ENCODE peak calls at places on chromosomes 3 and 15, in ten cellular contexts. Q is spleen, A is stomach, I is cardiac fibroblast, O is left ventricle myocardium inferior, C is epithelial cell of esophagus, G is AG10803, W is ovary, K is heart left ventricle, L is fibroblast of mammary gland. T is an unnamed sample.

GRCh38 chr3:171565133-171565532 is 104.9 kb upstream of the TNIK start:
- DNase-seq in Q (no peak), A (no peak), I (no peak), O (no peak), C (no peak), G (no peak), W (no peak), K (no peak), L (no peak), T (no peak)

GRCh38 chr3:49826016-49826415 is 12.3 kb upstream of the UBA7 start:
- DNase-seq in Q (no peak), A (no peak), I (no peak), O (no peak), C (no peak), G (no peak), W (no peak), K (no peak), L (no peak), T (no peak)

GRCh38 chr15:34365073-34365825 is 1.7 kb downstream of the LPCAT4 start:
- DNase-seq in Q (no peak), A (no peak), I (peak), O (peak), C (no peak), G (no peak), W (no peak), K (peak), L (no peak), T (no peak)

GRCh38 chr15:98771444-98772059 is 123.2 kb downstream of the IGF1R start:
- DNase-seq in Q (no peak), A (no peak), I (peak), O (no peak), C (no peak), G (no peak), W (no peak), K (no peak), L (no peak), T (no peak)

GRCh38 chr3:187274977-187275338 is 16.6 kb downstream of the MASP1 start:
- DNase-seq in Q (no peak), A (no peak), I (no peak), O (no peak), C (peak), G (no peak), W (no peak), K (no peak), L (no peak), T (no peak)

GRCh38 chr3:18389108-18389733 is 35.9 kb downstream of the SATB1 start:
- DNase-seq in Q (no peak), A (no peak), I (peak), O (no peak), C (peak), G (peak), W (no peak), K (no peak), L (peak), T (peak)

GRCh38 chr15:62119224-62119925 is 45.7 kb downstream of the C2CD4B start:
- DNase-seq in Q (no peak), A (no peak), I (peak), O (no peak), C (peak), G (peak), W (no peak), K (no peak), L (peak), T (peak)

GRCh38 chr3:116339441-116340028 is 105.8 kb downstream of the LSAMP start:
- DNase-seq in Q (no peak), A (no peak), I (peak), O (peak), C (no peak), G (peak), W (no peak), K (no peak), L (peak), T (peak)

GRCh38 chr15:65339926-65340325 is 35.4 kb downstream of the RNU5B-1 start:
- DNase-seq in Q (peak), A (no peak), I (no peak), O (no peak), C (no peak), G (no peak), W (no peak), K (no peak), L (no peak), T (no peak)

GRCh38 chr3:49269443-49269842 is 7.6 kb downstream of the C3orf62 start:
- DNase-seq in Q (no peak), A (no peak), I (no peak), O (no peak), C (no peak), G (no peak), W (no peak), K (no peak), L (no peak), T (no peak)

GRCh38 chr3:47291158-47291753 is 8.5 kb downstream of the KLHL18 start:
- DNase-seq in Q (no peak), A (no peak), I (no peak), O (no peak), C (no peak), G (no peak), W (no peak), K (no peak), L (no peak), T (no peak)
- TF ChIP-seq CTCF in Q (no peak), A (no peak), I (no peak), O (no peak), C (no peak), G (no peak), W (no peak), K (no peak), L (no peak), T (no peak)

GRCh38 chr15:81101894-81102815 is 31.9 kb upstream of the CFAP161 start:
- DNase-seq in Q (no peak), A (no peak), I (no peak), O (no peak), C (no peak), G (no peak), W (no peak), K (no peak), L (no peak), T (no peak)
- H3K4me3 ChIP-seq in Q (no peak), A (no peak), I (no peak), O (no peak), C (no peak), G (no peak), W (no peak), K (no peak), L (no peak), T (no peak)

GRCh38 chr3:136861890-136862610 is at the start of gene NCK1:
- DNase-seq in Q (peak), A (peak), I (peak), O (peak), C (peak), G (peak), W (peak), K (peak), L (peak), T (peak)
- TF ChIP-seq CTCF in Q (peak), A (no peak), I (peak), O (peak), C (no peak), G (peak), W (peak), K (no peak), L (no peak), T (no peak)

DNA sequence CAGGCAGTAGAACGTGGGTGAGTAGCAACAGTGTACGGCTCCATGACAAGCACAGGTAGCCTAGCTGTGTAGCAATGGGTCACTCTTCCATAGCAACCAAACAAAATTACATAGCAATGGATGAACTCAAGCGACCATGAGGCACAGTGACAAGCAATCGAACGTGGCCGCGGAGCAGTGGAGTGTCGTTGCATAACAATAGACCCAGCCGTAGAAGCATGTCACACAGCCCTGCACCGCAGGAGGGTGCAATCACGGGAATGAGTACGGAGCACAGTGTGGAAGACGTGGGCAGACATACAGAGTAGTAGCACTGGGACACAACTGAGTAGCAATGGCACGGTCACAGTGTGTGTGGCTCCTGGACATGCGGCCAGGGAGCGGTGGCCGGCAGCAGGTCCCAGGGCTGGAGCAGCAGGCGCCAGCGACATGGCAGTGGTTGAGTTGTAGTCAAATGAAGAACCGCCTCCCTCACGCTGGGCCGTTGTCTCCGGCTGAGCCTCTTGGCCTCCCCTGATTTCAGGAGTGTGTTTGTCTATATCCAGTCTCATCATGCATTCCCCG is 64.0 kb downstream of the CCDC33 start:
- DNase-seq in Q (no peak), A (no peak), I (no peak), O (no peak), C (no peak), G (no peak), W (no peak), K (no peak), L (no peak), T (no peak)
- H3K4me3 ChIP-seq in Q (no peak), A (no peak), I (no peak), O (no peak), C (no peak), G (no peak), W (no peak), K (no peak), L (no peak), T (no peak)